ENCODE peak calls at places on chromosomes 2 and 18, in six cellular contexts. T is GM12878, E is K562, O is SK-N-SH, U is HepG2, I is H1. R is an unnamed sample.

GRCh38 chr2:210752532-210752931 is 196.1 kb downstream of the CPS1 start:
- DNase-seq in T (no peak), E (no peak), O (no peak), U (no peak), I (no peak), R (no peak)

GRCh38 chr18:72878143-72878542 is 10.4 kb upstream of the NETO1 start:
- DNase-seq in T (no peak), E (no peak), O (no peak), U (no peak), I (no peak), R (no peak)

GRCh38 chr18:78884502-78884901 is 95.1 kb upstream of the SALL3 start:
- DNase-seq in T (no peak), E (no peak), O (no peak), U (no peak), I (no peak), R (no peak)

GRCh38 chr2:229821353-229821752 is 100.5 kb downstream of the TRIP12 start:
- DNase-seq in T (no peak), E (no peak), O (no peak), U (no peak), I (no peak), R (no peak)

GRCh38 chr2:56580242-56580641 is 396.5 kb downstream of the CCDC85A start:
- DNase-seq in T (no peak), E (no peak), O (no peak), U (no peak), I (no peak), R (no peak)

GRCh38 chr2:155141418-155141817 is 442.9 kb downstream of the KCNJ3 start:
- DNase-seq in T (no peak), E (no peak), O (no peak), U (no peak), I (no peak), R (no peak)

GRCh38 chr2:143974262-143974661 is 545.7 kb downstream of the ZEB2 start:
- DNase-seq in T (no peak), E (no peak), O (no peak), U (no peak), I (no peak), R (no peak)

GRCh38 chr2:180125245-180125962 is 118.3 kb upstream of the CWC22 start:
- DNase-seq in T (peak; percentile 12), E (no peak), O (peak; percentile 48), U (peak; percentile 78), I (peak; percentile 57), R (peak; percentile 84)

GRCh38 chr18:34723143-34723542 is 13.0 kb downstream of the DTNA start:
- DNase-seq in T (no peak), E (no peak), O (no peak), U (peak; percentile 14), I (no peak), R (no peak)

GRCh38 chr2:2229898-2230817 is 100.9 kb downstream of the MYT1L start:
- DNase-seq in T (no peak), E (no peak), O (peak; percentile 55), U (no peak), I (no peak), R (no peak)

DNA sequence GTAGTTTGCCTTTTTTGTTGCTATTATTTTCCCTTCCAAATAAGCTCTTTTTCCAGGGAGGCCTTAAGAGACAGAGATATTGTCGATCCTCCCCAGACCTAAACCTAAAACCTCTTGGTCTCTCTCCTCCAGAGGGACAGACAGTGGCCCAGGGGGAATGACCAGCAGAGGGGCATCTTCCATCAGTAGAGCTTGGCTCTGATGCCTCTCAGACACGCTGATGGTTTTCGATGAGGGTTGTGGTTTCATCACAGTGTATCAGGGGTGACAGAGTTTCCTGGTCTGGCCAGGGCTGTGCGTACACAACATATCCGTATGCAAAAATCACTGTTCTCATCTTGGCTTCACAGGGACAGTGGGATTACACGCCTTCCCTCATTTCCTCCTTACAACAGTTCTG is 68.6 kb downstream of the GATA6 start:
- DNase-seq in T (no peak), E (no peak), O (no peak), U (no peak), I (no peak), R (no peak)
- TF ChIP-seq CTCF in T (no peak), E (no peak), O (no peak), U (no peak), I (no peak), R (no peak)

GRCh38 chr18:11146238-11146946 is 3.0 kb downstream of the PIEZO2 start:
- DNase-seq in T (no peak), E (no peak), O (no peak), U (no peak), I (peak; percentile 49), R (no peak)
- TF ChIP-seq YY1 in T (no peak), E (no peak), O (no peak), U (no peak), I (no peak), R (no peak)

DNA sequence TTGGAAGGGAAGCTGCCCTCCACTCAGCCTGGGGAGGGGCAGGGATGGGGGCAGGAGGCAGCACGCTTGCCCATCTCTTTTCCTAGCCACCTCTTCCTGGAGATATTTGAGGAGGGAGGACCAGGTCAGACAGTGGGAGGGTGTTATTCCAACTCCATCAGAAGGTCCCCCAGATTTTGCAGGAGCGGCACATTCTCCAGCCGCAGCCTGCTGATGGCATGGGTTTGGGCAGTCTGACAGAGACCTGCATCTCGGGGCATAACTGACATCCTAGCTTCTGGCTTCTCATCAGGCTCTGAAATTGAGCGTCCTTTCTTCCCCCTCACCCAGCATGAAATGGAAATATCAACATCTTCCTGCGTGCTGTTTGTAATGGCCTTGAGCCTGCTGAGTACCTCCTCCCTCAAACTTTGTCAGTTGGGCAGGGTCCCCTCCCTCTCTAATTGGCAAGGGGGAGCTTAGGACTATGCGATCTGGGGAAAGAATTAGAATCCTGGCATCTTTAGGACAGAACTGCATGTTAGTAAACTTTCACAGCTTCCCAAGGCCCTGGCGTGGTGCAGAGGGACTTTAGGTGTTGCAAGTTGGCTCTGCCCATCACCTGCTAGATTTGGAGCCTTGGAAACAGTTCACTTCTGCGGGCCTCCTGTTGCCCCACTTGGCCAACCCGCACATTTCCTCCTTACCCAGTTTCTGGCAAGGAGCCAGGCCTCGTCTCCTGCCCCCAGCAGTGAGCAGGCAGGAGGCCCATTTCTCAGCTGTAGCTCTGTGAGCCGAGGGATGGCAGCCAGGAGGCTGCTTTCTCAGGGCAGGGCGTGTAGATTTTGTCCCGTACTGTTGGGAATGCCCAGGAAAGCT is 2.2 kb downstream of the ITM2C start:
- DNase-seq in T (no peak), E (no peak), O (peak; percentile 58), U (no peak), I (peak; percentile 45), R (no peak)
- TF ChIP-seq CTCF in T (no peak), E (no peak), O (no peak), U (no peak), I (no peak), R (no peak)

GRCh38 chr2:215216806-215217205 is 78.4 kb upstream of the ABCA12 start:
- DNase-seq in T (no peak), E (no peak), O (no peak), U (no peak), I (no peak), R (no peak)
- TF ChIP-seq YY1 in T (no peak), E (no peak), O (no peak), U (no peak), I (no peak), R (no peak)

R was measured in HCT116.